ENCODE peak calls at places on chromosomes 11 and 22, in eight cellular contexts. W, P, J, Q, G, N, E and T are unnamed samples.

GRCh38 chr11:68140496-68141246 is 19.5 kb upstream of the CHKA start:
- DNase-seq in W (no peak), P (peak; percentile 41), J (no peak), Q (no peak), G (no peak), N (no peak), E (no peak), T (no peak)

GRCh38 chr11:95688501-95689222 is 100.9 kb downstream of the FAM76B start:
- DNase-seq in W (no peak), P (no peak), J (no peak), Q (no peak), G (no peak), N (no peak), E (no peak), T (no peak)

GRCh38 chr11:1055990-1056771 is 18.5 kb upstream of the MUC2 start:
- DNase-seq in W (no peak), P (no peak), J (no peak), Q (no peak), G (no peak), N (no peak), E (no peak), T (no peak)

GRCh38 chr22:21030032-21030431 is 2.3 kb downstream of the SLC7A4 start:
- DNase-seq in W (no peak), P (no peak), J (no peak), Q (no peak), G (no peak), N (no peak), E (no peak), T (no peak)

GRCh38 chr11:31830406-31830805 is 19.3 kb upstream of the PAX6 start:
- DNase-seq in W (no peak), P (no peak), J (no peak), Q (no peak), G (no peak), N (no peak), E (no peak), T (no peak)

GRCh38 chr11:110645253-110645652 is 67.0 kb downstream of the ARHGAP20 start:
- DNase-seq in W (no peak), P (no peak), J (no peak), Q (no peak), G (no peak), N (no peak), E (no peak), T (no peak)

GRCh38 chr11:114079406-114080072 is 20.0 kb downstream of the ZBTB16 start:
- DNase-seq in W (no peak), P (no peak), J (peak; percentile 76), Q (no peak), G (no peak), N (no peak), E (no peak), T (no peak)

GRCh38 chr11:67253872-67254624 is 12.2 kb upstream of the GRK2 start:
- DNase-seq in W (no peak), P (no peak), J (no peak), Q (no peak), G (no peak), N (no peak), E (no peak), T (no peak)

GRCh38 chr22:43802897-43803495 is 9.1 kb downstream of the EFCAB6 start:
- DNase-seq in W (no peak), P (no peak), J (no peak), Q (no peak), G (no peak), N (no peak), E (no peak), T (no peak)